ENCODE peak calls at places on chromosomes 7 and 10, in nine cellular contexts. One of them, this sample, is unnamed.
A peak's percentile ranks its signal among the peaks of the same experiment; 100 is the strongest.

GRCh38 chr7:69967699-69968450 is 369.6 kb downstream of the AUTS2 start:
- DNase-seq in A549: no peak
- DNase-seq in tibial nerve: no peak
- DNase-seq in sigmoid colon: no peak
- DNase-seq in IMR-90: no peak
- DNase-seq in heart left ventricle: no peak
- DNase-seq in transverse colon: no peak
- DNase-seq in upper lobe of left lung: no peak
- DNase-seq in esophagus squamous epithelium: no peak
- DNase-seq in this sample: no peak

GRCh38 chr10:15725603-15726002 is 5.9 kb upstream of the ITGA8 start:
- DNase-seq in A549: peak; percentile 44
- DNase-seq in tibial nerve: peak; percentile 43
- DNase-seq in sigmoid colon: no peak
- DNase-seq in IMR-90: peak; percentile 67
- DNase-seq in heart left ventricle: no peak
- DNase-seq in transverse colon: peak; percentile 12
- DNase-seq in upper lobe of left lung: no peak
- DNase-seq in esophagus squamous epithelium: no peak
- DNase-seq in this sample: no peak

GRCh38 chr7:141427134-141427533 is 124.1 kb upstream of the AGK start:
- DNase-seq in A549: no peak
- DNase-seq in tibial nerve: no peak
- DNase-seq in sigmoid colon: no peak
- DNase-seq in IMR-90: no peak
- DNase-seq in heart left ventricle: no peak
- DNase-seq in transverse colon: no peak
- DNase-seq in upper lobe of left lung: no peak
- DNase-seq in esophagus squamous epithelium: no peak
- DNase-seq in this sample: no peak

GRCh38 chr7:82444220-82445049 is 858 bp upstream of the CACNA2D1 start:
- DNase-seq in A549: peak; percentile 61
- DNase-seq in tibial nerve: no peak
- DNase-seq in sigmoid colon: no peak
- DNase-seq in IMR-90: no peak
- DNase-seq in heart left ventricle: no peak
- DNase-seq in transverse colon: no peak
- DNase-seq in upper lobe of left lung: peak; percentile 25
- DNase-seq in esophagus squamous epithelium: no peak
- DNase-seq in this sample: peak; percentile 17

GRCh38 chr10:52755297-52756062 is 17.1 kb downstream of the MBL2 start:
- DNase-seq in A549: no peak
- DNase-seq in tibial nerve: peak; percentile 18
- DNase-seq in sigmoid colon: no peak
- DNase-seq in IMR-90: peak; percentile 70
- DNase-seq in heart left ventricle: no peak
- DNase-seq in transverse colon: peak; percentile 7
- DNase-seq in upper lobe of left lung: peak; percentile 44
- DNase-seq in esophagus squamous epithelium: no peak
- DNase-seq in this sample: no peak

GRCh38 chr10:30456262-30456661 is 22.3 kb downstream of the MAP3K8 start:
- DNase-seq in A549: no peak
- DNase-seq in tibial nerve: no peak
- DNase-seq in sigmoid colon: no peak
- DNase-seq in IMR-90: no peak
- DNase-seq in heart left ventricle: no peak
- DNase-seq in transverse colon: peak; percentile 42
- DNase-seq in upper lobe of left lung: peak; percentile 66
- DNase-seq in esophagus squamous epithelium: no peak
- DNase-seq in this sample: no peak

GRCh38 chr10:110651044-110651958 is 7.2 kb downstream of the RBM20 start:
- DNase-seq in A549: no peak
- DNase-seq in tibial nerve: no peak
- DNase-seq in sigmoid colon: peak; percentile 87
- DNase-seq in IMR-90: peak; percentile 98
- DNase-seq in heart left ventricle: no peak
- DNase-seq in transverse colon: no peak
- DNase-seq in upper lobe of left lung: no peak
- DNase-seq in esophagus squamous epithelium: no peak
- DNase-seq in this sample: no peak

GRCh38 chr10:123682477-123682876 is 16.3 kb downstream of the GPR26 start:
- DNase-seq in A549: no peak
- DNase-seq in tibial nerve: no peak
- DNase-seq in sigmoid colon: no peak
- DNase-seq in IMR-90: no peak
- DNase-seq in heart left ventricle: no peak
- DNase-seq in transverse colon: no peak
- DNase-seq in upper lobe of left lung: no peak
- DNase-seq in esophagus squamous epithelium: no peak
- DNase-seq in this sample: no peak

GRCh38 chr7:6725003-6725402 is 18.3 kb upstream of the ZNF12 start:
- DNase-seq in A549: no peak
- DNase-seq in tibial nerve: no peak
- DNase-seq in sigmoid colon: no peak
- DNase-seq in IMR-90: no peak
- DNase-seq in heart left ventricle: no peak
- DNase-seq in transverse colon: peak; percentile 43
- DNase-seq in upper lobe of left lung: no peak
- DNase-seq in esophagus squamous epithelium: no peak
- DNase-seq in this sample: no peak

GRCh38 chr7:6730343-6730633 is 23.5 kb upstream of the ZNF12 start:
- DNase-seq in A549: peak; percentile 13
- DNase-seq in tibial nerve: no peak
- DNase-seq in sigmoid colon: no peak
- DNase-seq in IMR-90: peak; percentile 33
- DNase-seq in heart left ventricle: no peak
- DNase-seq in transverse colon: no peak
- DNase-seq in upper lobe of left lung: peak; percentile 22
- DNase-seq in esophagus squamous epithelium: no peak
- DNase-seq in this sample: no peak

DNA sequence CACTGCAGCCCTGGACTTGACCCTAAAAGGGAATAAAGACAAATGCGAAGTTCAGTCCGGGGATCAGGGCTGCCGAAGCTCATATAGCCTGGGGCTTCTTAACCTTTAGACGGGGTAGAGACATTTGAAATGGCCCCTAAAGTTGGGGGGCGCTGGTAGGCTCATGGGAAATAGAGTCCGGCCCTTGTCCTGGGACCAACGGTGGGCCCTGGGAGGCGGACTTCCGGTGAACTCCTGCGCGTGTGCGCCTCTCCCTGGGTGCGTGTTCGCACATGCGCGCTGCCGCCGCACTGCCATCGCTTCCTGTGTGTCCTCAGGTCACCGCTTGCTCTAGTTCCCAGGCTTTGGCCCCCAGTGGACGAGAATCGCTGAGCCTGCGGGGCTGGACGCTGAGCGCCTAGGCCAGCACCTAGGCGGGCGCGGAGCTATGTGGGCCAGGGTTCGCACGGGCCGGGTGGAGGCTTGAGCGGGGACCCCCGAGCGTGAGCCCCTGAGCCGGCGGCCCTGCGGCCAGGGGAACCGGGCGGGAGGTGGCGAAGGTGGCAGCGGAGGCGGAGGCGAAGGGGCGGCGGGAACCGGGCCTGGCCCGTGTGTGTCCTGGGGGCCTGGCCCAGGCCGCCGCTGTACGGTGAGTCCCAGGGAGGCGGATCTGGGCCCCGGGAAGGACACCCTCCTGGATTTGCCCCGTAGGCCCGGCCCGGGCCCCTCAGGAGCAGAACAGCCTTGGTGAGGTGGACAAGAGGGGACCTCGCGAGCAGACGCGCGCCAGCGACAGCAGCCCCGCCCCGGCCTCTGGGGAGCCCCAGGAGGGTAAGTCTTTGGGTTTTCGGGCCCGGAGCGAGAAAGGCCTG is 23.0 kb upstream of the ZNF12 start:
- DNase-seq in A549: peak; percentile 80
- DNase-seq in tibial nerve: peak; percentile 69
- DNase-seq in sigmoid colon: peak; percentile 97
- DNase-seq in IMR-90: peak; percentile 90
- DNase-seq in heart left ventricle: peak; percentile 97
- DNase-seq in transverse colon: peak; percentile 94
- DNase-seq in upper lobe of left lung: peak; percentile 94
- DNase-seq in esophagus squamous epithelium: peak; percentile 55
- DNase-seq in this sample: peak; percentile 83
- H3K4me3 ChIP-seq in A549: peak overlapping the region; percentile 68
- H3K4me3 ChIP-seq in tibial nerve: peak overlapping the region; percentile 97
- H3K4me3 ChIP-seq in sigmoid colon: peak overlapping the region; percentile 88
- H3K4me3 ChIP-seq in IMR-90: peak overlapping the region; percentile 82
- H3K4me3 ChIP-seq in heart left ventricle: peak overlapping the region; percentile 64
- H3K4me3 ChIP-seq in transverse colon: peak overlapping the region; percentile 98
- H3K4me3 ChIP-seq in upper lobe of left lung: peak overlapping the region; percentile 80
- H3K4me3 ChIP-seq in esophagus squamous epithelium: peak overlapping the region; percentile 90
- H3K4me3 ChIP-seq in this sample: peak overlapping the region; percentile 88

GRCh38 chr7:88357794-88358533 is 51.3 kb upstream of the STEAP4 start:
- DNase-seq in A549: no peak
- DNase-seq in tibial nerve: no peak
- DNase-seq in sigmoid colon: no peak
- DNase-seq in IMR-90: no peak
- DNase-seq in heart left ventricle: no peak
- DNase-seq in transverse colon: no peak
- DNase-seq in upper lobe of left lung: no peak
- DNase-seq in esophagus squamous epithelium: no peak
- DNase-seq in this sample: no peak
- TF ChIP-seq CTCF in A549: peak; percentile 48
- TF ChIP-seq CTCF in tibial nerve: peak; percentile 22
- TF ChIP-seq CTCF in sigmoid colon: no peak
- TF ChIP-seq CTCF in IMR-90: no peak
- TF ChIP-seq CTCF in heart left ventricle: peak; percentile 64
- TF ChIP-seq CTCF in transverse colon: no peak
- TF ChIP-seq CTCF in upper lobe of left lung: peak; percentile 51
- TF ChIP-seq CTCF in esophagus squamous epithelium: no peak
- TF ChIP-seq CTCF in this sample: no peak

GRCh38 chr7:83468251-83468739 is 180.6 kb downstream of the SEMA3E start:
- DNase-seq in A549: peak; percentile 84
- DNase-seq in tibial nerve: peak; percentile 65
- DNase-seq in sigmoid colon: peak; percentile 68
- DNase-seq in IMR-90: peak; percentile 99
- DNase-seq in heart left ventricle: peak; percentile 63
- DNase-seq in transverse colon: peak; percentile 48
- DNase-seq in upper lobe of left lung: peak; percentile 73
- DNase-seq in esophagus squamous epithelium: no peak
- DNase-seq in this sample: peak; percentile 81

GRCh38 chr7:83465643-83466042 is 183.3 kb downstream of the SEMA3E start:
- DNase-seq in A549: no peak
- DNase-seq in tibial nerve: no peak
- DNase-seq in sigmoid colon: no peak
- DNase-seq in IMR-90: no peak
- DNase-seq in heart left ventricle: no peak
- DNase-seq in transverse colon: no peak
- DNase-seq in upper lobe of left lung: no peak
- DNase-seq in esophagus squamous epithelium: no peak
- DNase-seq in this sample: no peak

GRCh38 chr7:83466956-83467355 is 182.0 kb downstream of the SEMA3E start:
- DNase-seq in A549: no peak
- DNase-seq in tibial nerve: no peak
- DNase-seq in sigmoid colon: no peak
- DNase-seq in IMR-90: no peak
- DNase-seq in heart left ventricle: no peak
- DNase-seq in transverse colon: no peak
- DNase-seq in upper lobe of left lung: no peak
- DNase-seq in esophagus squamous epithelium: no peak
- DNase-seq in this sample: no peak

GRCh38 chr7:83467493-83467892 is 181.4 kb downstream of the SEMA3E start:
- DNase-seq in A549: no peak
- DNase-seq in tibial nerve: no peak
- DNase-seq in sigmoid colon: no peak
- DNase-seq in IMR-90: no peak
- DNase-seq in heart left ventricle: no peak
- DNase-seq in transverse colon: no peak
- DNase-seq in upper lobe of left lung: no peak
- DNase-seq in esophagus squamous epithelium: no peak
- DNase-seq in this sample: no peak

DNA sequence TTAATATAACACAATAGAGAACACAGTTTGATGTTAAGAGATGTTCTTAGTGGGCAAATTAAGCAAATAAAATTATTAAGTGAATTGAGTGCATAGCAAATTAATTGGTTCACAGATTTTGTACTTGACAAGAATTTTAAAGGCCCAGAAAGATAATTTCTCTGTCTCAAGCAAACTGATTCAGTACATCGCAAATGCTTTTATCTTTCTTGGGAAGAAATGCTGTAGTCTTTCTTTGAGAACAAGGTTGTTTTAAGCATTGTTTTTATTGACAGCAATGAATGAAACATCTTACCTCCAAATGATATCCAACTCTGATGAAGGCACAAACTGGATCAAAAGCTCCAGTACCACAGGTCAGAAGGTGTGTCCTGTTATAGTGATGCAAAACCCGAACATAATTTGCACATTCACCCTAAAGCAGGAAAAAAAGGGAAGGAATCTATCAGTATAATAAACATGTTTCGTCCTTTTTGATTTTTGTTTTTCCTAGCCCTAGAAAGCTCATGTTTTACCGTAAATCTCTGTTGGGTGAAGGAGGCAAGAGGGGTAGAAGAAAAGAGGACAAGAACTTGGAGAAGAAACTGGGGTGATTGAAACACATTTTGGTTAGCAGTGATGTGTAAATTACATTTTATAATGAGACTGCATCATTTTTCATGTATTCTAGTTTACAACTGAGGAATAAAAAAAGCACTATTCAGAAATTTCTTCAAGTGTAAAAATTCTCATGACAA is 182.6 kb downstream of the SEMA3E start:
- DNase-seq in A549: no peak
- DNase-seq in tibial nerve: no peak
- DNase-seq in sigmoid colon: no peak
- DNase-seq in IMR-90: no peak
- DNase-seq in heart left ventricle: no peak
- DNase-seq in transverse colon: no peak
- DNase-seq in upper lobe of left lung: no peak
- DNase-seq in esophagus squamous epithelium: no peak
- DNase-seq in this sample: no peak
- TF ChIP-seq POLR2A in A549: no peak
- TF ChIP-seq POLR2A in tibial nerve: no peak
- TF ChIP-seq POLR2A in sigmoid colon: no peak
- TF ChIP-seq POLR2A in IMR-90: no peak
- TF ChIP-seq POLR2A in heart left ventricle: no peak
- TF ChIP-seq POLR2A in transverse colon: no peak
- TF ChIP-seq POLR2A in upper lobe of left lung: no peak
- TF ChIP-seq POLR2A in esophagus squamous epithelium: no peak
- TF ChIP-seq POLR2A in this sample: no peak

DNA sequence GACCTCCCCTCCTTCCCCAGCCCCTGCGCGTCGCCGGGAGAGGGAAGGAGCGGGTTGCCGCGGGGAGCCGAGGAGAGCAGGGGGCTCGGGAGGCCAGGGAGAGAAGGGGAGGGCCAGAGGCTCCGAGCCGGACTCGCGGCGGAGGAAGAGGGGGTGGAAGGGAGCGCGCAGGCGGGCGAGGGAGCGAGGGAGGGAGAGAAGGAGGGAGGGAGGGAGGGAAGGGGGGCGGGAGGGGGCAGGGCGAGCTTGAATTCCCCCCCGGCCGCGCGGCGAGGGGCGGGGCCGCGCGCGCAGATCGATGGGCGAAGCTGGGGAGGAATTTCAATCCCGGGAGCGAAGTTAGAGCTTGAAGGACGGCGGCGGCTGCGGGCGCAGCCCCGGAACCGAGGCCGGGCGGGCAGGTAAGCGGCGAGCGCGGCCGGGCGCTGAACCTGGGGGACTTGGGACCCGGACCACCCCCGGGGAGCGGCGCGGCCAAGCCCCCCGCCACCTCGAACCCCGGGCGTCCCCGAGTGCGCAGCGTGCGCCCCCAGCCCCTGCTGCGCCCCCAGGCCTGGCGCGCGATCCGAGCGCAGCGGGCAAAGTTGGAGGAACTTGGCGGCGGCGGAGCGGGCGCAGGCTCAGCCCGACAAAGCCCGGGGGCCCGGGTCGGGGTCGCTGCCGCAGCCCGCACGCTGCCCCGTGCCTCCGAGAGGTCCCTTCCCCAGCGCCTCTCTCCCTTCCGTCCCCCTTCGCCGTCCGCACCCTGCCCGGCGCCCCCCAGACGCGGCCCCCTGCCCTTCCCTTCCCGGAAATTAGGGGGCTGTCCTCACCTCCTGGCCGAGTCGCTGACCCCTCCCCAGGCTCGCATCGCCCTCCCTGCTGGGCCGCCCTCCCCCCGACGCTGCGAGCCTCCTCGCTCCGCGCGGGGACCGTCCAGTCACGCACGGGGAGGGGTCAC is at the start of gene ELFN1:
- DNase-seq in A549: no peak
- DNase-seq in tibial nerve: no peak
- DNase-seq in sigmoid colon: peak; percentile 40
- DNase-seq in IMR-90: peak; percentile 36
- DNase-seq in heart left ventricle: peak; percentile 56
- DNase-seq in transverse colon: no peak
- DNase-seq in upper lobe of left lung: no peak
- DNase-seq in esophagus squamous epithelium: no peak
- DNase-seq in this sample: peak; percentile 83
- H3K4me3 ChIP-seq in A549: peak within 1 kb of the TSS; percentile 55
- H3K4me3 ChIP-seq in tibial nerve: peak within 1 kb of the TSS; percentile 2
- H3K4me3 ChIP-seq in sigmoid colon: peak within 1 kb of the TSS; percentile 31
- H3K4me3 ChIP-seq in IMR-90: peak within 1 kb of the TSS; percentile 37
- H3K4me3 ChIP-seq in heart left ventricle: peak within 1 kb of the TSS; percentile 53
- H3K4me3 ChIP-seq in transverse colon: peak within 1 kb of the TSS; percentile 43
- H3K4me3 ChIP-seq in upper lobe of left lung: peak within 1 kb of the TSS; percentile 5
- H3K4me3 ChIP-seq in esophagus squamous epithelium: peak within 1 kb of the TSS; percentile 62
- H3K4me3 ChIP-seq in this sample: no peak within 1 kb of the TSS